ENCODE peak calls at places on chromosomes 2 and 18, in eight cellular contexts. G, T, N, U, Q, V, O and H are unnamed samples.
A peak's percentile ranks its signal among the peaks of the same experiment; 100 is the strongest.

GRCh38 chr2:98269830-98270229 is 76.4 kb upstream of the CNGA3 start:
- DNase-seq in N (no peak), G (no peak), T (no peak), V (no peak), U (no peak), Q (no peak), O (no peak), H (no peak)

GRCh38 chr2:133608291-133608690 is 40.0 kb upstream of the NCKAP5 start:
- DNase-seq in T (no peak), V (no peak), Q (peak; percentile 21), U (no peak), O (no peak), G (no peak), N (no peak), H (no peak)

GRCh38 chr2:29723255-29724001 is 198.0 kb downstream of the ALK start:
- DNase-seq in T (no peak), G (no peak), Q (no peak), N (no peak), U (no peak), V (no peak), O (peak; percentile 37), H (no peak)

GRCh38 chr2:191020742-191021381 is 6.9 kb upstream of the STAT1 start:
- DNase-seq in U (no peak), N (peak; percentile 22), Q (no peak), T (no peak), V (no peak), O (no peak), G (peak; percentile 71), H (no peak)

GRCh38 chr18:6057604-6058003 is 162.3 kb upstream of the TMEM200C start:
- DNase-seq in G (no peak), N (no peak), T (no peak), V (no peak), Q (no peak), U (no peak), O (no peak), H (no peak)

GRCh38 chr2:227510620-227510958 is 38.6 kb downstream of the AGFG1 start:
- DNase-seq in G (no peak), Q (no peak), T (no peak), O (no peak), N (no peak), V (no peak), U (no peak), H (no peak)

GRCh38 chr18:59026831-59027410 is 112.8 kb upstream of the SEC11C start:
- DNase-seq in N (no peak), U (no peak), O (no peak), T (no peak), G (no peak), V (no peak), Q (no peak), H (no peak)

GRCh38 chr2:19797871-19798270 is 103.9 kb downstream of the TTC32 start:
- DNase-seq in G (no peak), U (no peak), T (no peak), O (no peak), N (no peak), V (no peak), Q (no peak), H (no peak)

GRCh38 chr2:226030369-226031077 is 631.0 kb downstream of the NYAP2 start:
- DNase-seq in G (peak; percentile 9), O (no peak), N (no peak), V (no peak), U (peak; percentile 20), Q (no peak), T (peak; percentile 47), H (no peak)

GRCh38 chr18:11518788-11519685 is 90.4 kb upstream of the SLC35G4 start:
- DNase-seq in N (peak; percentile 73), G (peak; percentile 64), V (peak; percentile 85), O (no peak), T (peak; percentile 57), U (peak; percentile 54), Q (peak; percentile 39), H (peak; percentile 12)

GRCh38 chr2:217551229-217551909 is 451.4 kb downstream of the TNS1 start:
- DNase-seq in N (no peak), V (no peak), U (no peak), O (no peak), G (peak; percentile 20), T (no peak), Q (no peak), H (no peak)

GRCh38 chr2:3519255-3520190 is at the start of gene ADI1:
- DNase-seq in G (peak; percentile 83), Q (peak; percentile 86), O (peak; percentile 16), T (peak; percentile 57), N (peak; percentile 83), U (peak; percentile 90), V (peak; percentile 89), H (no peak)

GRCh38 chr2:23637011-23637778 is 252.2 kb downstream of the KLHL29 start:
- DNase-seq in N (no peak), G (no peak), V (no peak), O (no peak), U (peak; percentile 94), Q (peak; percentile 74), T (no peak), H (no peak)

GRCh38 chr2:29224693-29225551 is 109.7 kb downstream of the CLIP4 start:
- DNase-seq in N (no peak), O (no peak), U (peak; percentile 50), T (no peak), G (no peak), V (no peak), Q (no peak), H (no peak)

GRCh38 chr2:62641410-62641843 is 64.1 kb upstream of the EHBP1 start:
- DNase-seq in Q (no peak), T (no peak), U (no peak), O (no peak), G (no peak), N (no peak), V (no peak), H (peak; percentile 93)

GRCh38 chr2:234308073-234308813 is 188.6 kb downstream of the ARL4C start:
- DNase-seq in Q (no peak), V (no peak), G (no peak), T (no peak), N (no peak), U (no peak), O (no peak), H (no peak)

GRCh38 chr18:23547806-23548205 is 38.5 kb downstream of the NPC1 start:
- DNase-seq in U (no peak), Q (no peak), T (peak; percentile 19), O (no peak), V (no peak), N (no peak), G (peak; percentile 35), H (no peak)

GRCh38 chr18:55513199-55513598 is 74.8 kb downstream of the TCF4 start:
- DNase-seq in Q (no peak), V (no peak), T (no peak), N (no peak), O (no peak), G (no peak), U (no peak), H (no peak)

GRCh38 chr18:33755918-33756590 is 178.0 kb downstream of the ASXL3 start:
- DNase-seq in T (no peak), Q (peak; percentile 5), G (no peak), U (no peak), N (no peak), V (no peak), O (no peak), H (no peak)

GRCh38 chr2:19235308-19235707 is 123.1 kb downstream of the OSR1 start:
- DNase-seq in O (no peak), V (no peak), U (no peak), T (no peak), Q (no peak), G (no peak), N (no peak), H (no peak)

GRCh38 chr18:70494524-70494923 is 205.7 kb downstream of the SOCS6 start:
- DNase-seq in V (no peak), G (no peak), O (no peak), U (no peak), Q (no peak), N (no peak), T (no peak), H (no peak)

GRCh38 chr2:195532628-195533271 is 124.3 kb upstream of the SLC39A10 start:
- DNase-seq in V (no peak), U (no peak), N (peak; percentile 25), Q (peak; percentile 2), G (no peak), T (no peak), O (no peak), H (no peak)

DNA sequence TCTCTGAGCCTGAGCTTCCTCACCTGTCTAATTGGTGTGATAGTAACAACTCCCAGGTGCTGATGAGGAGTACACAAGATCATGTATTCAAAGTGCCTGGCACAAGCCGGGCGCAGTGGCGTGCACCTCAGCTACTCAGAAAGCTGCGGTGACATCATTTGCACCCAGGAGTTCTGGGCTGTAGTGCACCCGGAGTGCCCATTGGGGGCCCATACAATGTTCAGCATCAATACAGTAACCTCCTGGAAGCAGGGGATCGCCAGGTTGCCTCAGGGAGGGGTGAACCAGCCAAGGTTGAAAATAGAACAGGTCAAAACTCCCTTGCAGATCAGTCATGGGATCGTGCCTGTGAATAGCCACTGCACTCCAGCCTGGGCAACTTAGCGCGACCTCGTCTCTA is 11.2 kb upstream of the C1QL2 start:
- DNase-seq in N (no peak), U (no peak), G (no peak), T (no peak), Q (no peak), O (no peak), V (no peak), H (no peak)
- TF ChIP-seq POLR2AphosphoS5 in N (no peak), U (no peak), G (no peak), T (no peak), Q (no peak), O (no peak), V (no peak), H (no peak)

DNA sequence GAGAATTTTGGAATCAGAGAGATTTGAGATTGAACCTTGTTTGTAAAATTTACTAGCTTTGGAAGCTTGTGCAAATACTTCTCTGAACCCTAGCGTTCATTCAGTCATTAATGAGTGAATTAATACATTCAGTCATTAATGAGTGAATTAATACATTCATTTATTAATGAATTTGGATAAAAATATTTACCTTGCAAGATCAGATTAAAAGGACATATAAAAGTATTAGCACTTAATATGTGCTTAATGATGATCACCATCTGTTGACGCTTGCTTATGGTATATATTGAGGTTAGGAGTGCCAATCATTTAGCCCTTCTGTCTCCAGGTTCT is 26.9 kb downstream of the EML4 start:
- DNase-seq in T (no peak), V (no peak), G (no peak), N (no peak), U (no peak), Q (no peak), O (no peak), H (no peak)
- H3K4me3 ChIP-seq in T (no peak overlapping the region), V (no peak overlapping the region), G (peak overlapping the region; percentile 41), N (no peak overlapping the region), U (no peak overlapping the region), Q (no peak overlapping the region), O (no peak overlapping the region), H (no peak overlapping the region)

GRCh38 chr18:79095216-79095615 is 26.0 kb downstream of the ATP9B start:
- DNase-seq in O (no peak), V (no peak), G (peak; percentile 75), N (no peak), Q (no peak), T (no peak), U (no peak), H (no peak)
- H3K9ac ChIP-seq in O (no peak overlapping the region), V (no peak overlapping the region), G (no peak overlapping the region), N (no peak overlapping the region), Q (no peak overlapping the region), T (no peak overlapping the region), U (no peak overlapping the region), H (no peak overlapping the region)

DNA sequence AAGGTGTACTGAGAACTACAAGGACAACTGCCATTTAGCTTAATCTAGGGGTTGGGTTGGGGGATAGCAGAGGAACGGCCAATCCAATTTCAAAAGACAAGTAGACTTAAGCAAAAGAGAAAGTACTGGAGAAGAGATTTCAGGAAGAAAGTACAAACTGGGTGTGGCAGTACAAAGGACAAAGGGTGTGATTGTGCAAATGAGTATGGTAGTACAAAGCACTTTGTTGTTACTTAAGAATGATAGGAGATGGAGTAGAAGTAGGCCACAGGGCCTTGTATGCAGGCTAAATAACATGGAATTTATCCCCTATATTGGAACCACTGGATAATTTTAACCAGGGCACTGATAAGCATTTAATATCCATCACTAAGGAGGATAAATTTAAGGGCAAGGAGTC is 4.7 kb upstream of the ORC2 start:
- DNase-seq in U (no peak), G (peak; percentile 62), T (peak; percentile 28), V (no peak), Q (no peak), O (no peak), N (no peak), H (no peak)
- TF ChIP-seq POLR2AphosphoS5 in U (peak; percentile 8), G (no peak), T (no peak), V (no peak), Q (no peak), O (no peak), N (no peak), H (no peak)